ENCODE peak calls at places on chromosomes 12 and 14, in nine cellular contexts. One of them, this sample, is unnamed.

GRCh38 chr12:131622422-131622955 is 88.4 kb upstream of the SFSWAP start:
- DNase-seq in left ventricle myocardium inferior: no peak
- DNase-seq in CD8-positive, alpha-beta memory T cell: no peak
- DNase-seq in tibial nerve: no peak
- DNase-seq in H1: no peak
- DNase-seq in fibroblast of lung: no peak
- DNase-seq in stomach: no peak
- DNase-seq in aorta: no peak
- DNase-seq in IMR-90: no peak
- DNase-seq in this sample: no peak

GRCh38 chr14:75905505-75905904 is 76.3 kb downstream of the TGFB3 start:
- DNase-seq in aorta: peak; percentile 83
- DNase-seq in left ventricle myocardium inferior: peak; percentile 53
- DNase-seq in H1: no peak
- DNase-seq in CD8-positive, alpha-beta memory T cell: no peak
- DNase-seq in fibroblast of lung: peak; percentile 42
- DNase-seq in tibial nerve: peak; percentile 38
- DNase-seq in stomach: peak; percentile 58
- DNase-seq in IMR-90: peak; percentile 53
- DNase-seq in this sample: peak; percentile 50

GRCh38 chr14:104140463-104141331 is 2.3 kb downstream of the KIF26A start:
- DNase-seq in CD8-positive, alpha-beta memory T cell: no peak
- DNase-seq in stomach: no peak
- DNase-seq in aorta: peak; percentile 36
- DNase-seq in left ventricle myocardium inferior: no peak
- DNase-seq in IMR-90: no peak
- DNase-seq in tibial nerve: no peak
- DNase-seq in H1: no peak
- DNase-seq in fibroblast of lung: no peak
- DNase-seq in this sample: no peak

GRCh38 chr12:105555556-105555973 is 225.1 kb downstream of the C12orf75 start:
- DNase-seq in IMR-90: no peak
- DNase-seq in fibroblast of lung: peak; percentile 48
- DNase-seq in tibial nerve: no peak
- DNase-seq in aorta: no peak
- DNase-seq in CD8-positive, alpha-beta memory T cell: no peak
- DNase-seq in H1: no peak
- DNase-seq in stomach: no peak
- DNase-seq in left ventricle myocardium inferior: no peak
- DNase-seq in this sample: no peak

GRCh38 chr12:17928708-17929366 is 161.2 kb downstream of the RERGL start:
- DNase-seq in H1: peak; percentile 2
- DNase-seq in IMR-90: peak; percentile 13
- DNase-seq in left ventricle myocardium inferior: no peak
- DNase-seq in tibial nerve: no peak
- DNase-seq in aorta: no peak
- DNase-seq in CD8-positive, alpha-beta memory T cell: no peak
- DNase-seq in stomach: no peak
- DNase-seq in fibroblast of lung: peak; percentile 84
- DNase-seq in this sample: peak; percentile 59

GRCh38 chr12:127550271-127550670 is 716.7 kb upstream of the TMEM132C start:
- DNase-seq in aorta: no peak
- DNase-seq in CD8-positive, alpha-beta memory T cell: no peak
- DNase-seq in fibroblast of lung: peak; percentile 93
- DNase-seq in stomach: no peak
- DNase-seq in IMR-90: peak; percentile 55
- DNase-seq in tibial nerve: no peak
- DNase-seq in H1: no peak
- DNase-seq in left ventricle myocardium inferior: no peak
- DNase-seq in this sample: no peak

GRCh38 chr14:74577247-74577947 is 34.6 kb downstream of the LTBP2 start:
- DNase-seq in tibial nerve: no peak
- DNase-seq in CD8-positive, alpha-beta memory T cell: no peak
- DNase-seq in fibroblast of lung: peak; percentile 36
- DNase-seq in left ventricle myocardium inferior: no peak
- DNase-seq in H1: no peak
- DNase-seq in stomach: no peak
- DNase-seq in aorta: peak; percentile 66
- DNase-seq in IMR-90: peak; percentile 33
- DNase-seq in this sample: no peak

GRCh38 chr14:103594265-103594664 is 31.5 kb downstream of the COA8 start:
- DNase-seq in CD8-positive, alpha-beta memory T cell: no peak
- DNase-seq in aorta: no peak
- DNase-seq in stomach: no peak
- DNase-seq in left ventricle myocardium inferior: peak; percentile 28
- DNase-seq in IMR-90: peak; percentile 74
- DNase-seq in tibial nerve: peak; percentile 26
- DNase-seq in fibroblast of lung: peak; percentile 88
- DNase-seq in H1: no peak
- DNase-seq in this sample: peak; percentile 67

GRCh38 chr12:12993367-12993766 is 6.7 kb downstream of the HEBP1 start:
- DNase-seq in stomach: no peak
- DNase-seq in left ventricle myocardium inferior: no peak
- DNase-seq in H1: no peak
- DNase-seq in aorta: no peak
- DNase-seq in IMR-90: no peak
- DNase-seq in fibroblast of lung: no peak
- DNase-seq in CD8-positive, alpha-beta memory T cell: no peak
- DNase-seq in tibial nerve: no peak
- DNase-seq in this sample: no peak
- H3K4me3 ChIP-seq in stomach: no peak overlapping the region
- H3K4me3 ChIP-seq in left ventricle myocardium inferior: no peak overlapping the region
- H3K4me3 ChIP-seq in H1: no peak overlapping the region
- H3K4me3 ChIP-seq in aorta: no peak overlapping the region
- H3K4me3 ChIP-seq in IMR-90: peak overlapping the region; percentile 2
- H3K4me3 ChIP-seq in fibroblast of lung: peak overlapping the region; percentile 20
- H3K4me3 ChIP-seq in CD8-positive, alpha-beta memory T cell: no peak overlapping the region
- H3K4me3 ChIP-seq in tibial nerve: peak overlapping the region; percentile 19
- H3K4me3 ChIP-seq in this sample: peak overlapping the region; percentile 65

GRCh38 chr12:49582840-49583239 is 14.9 kb upstream of the MCRS1 start:
- DNase-seq in H1: no peak
- DNase-seq in IMR-90: peak; percentile 14
- DNase-seq in CD8-positive, alpha-beta memory T cell: no peak
- DNase-seq in tibial nerve: no peak
- DNase-seq in left ventricle myocardium inferior: no peak
- DNase-seq in aorta: no peak
- DNase-seq in fibroblast of lung: no peak
- DNase-seq in stomach: no peak
- DNase-seq in this sample: peak; percentile 56

GRCh38 chr12:49587174-49587908 is 18.1 kb downstream of the FAM186B start:
- DNase-seq in CD8-positive, alpha-beta memory T cell: no peak
- DNase-seq in aorta: no peak
- DNase-seq in tibial nerve: no peak
- DNase-seq in fibroblast of lung: no peak
- DNase-seq in stomach: no peak
- DNase-seq in H1: no peak
- DNase-seq in left ventricle myocardium inferior: no peak
- DNase-seq in IMR-90: no peak
- DNase-seq in this sample: no peak

GRCh38 chr12:49588281-49588680 is 17.2 kb downstream of the FAM186B start:
- DNase-seq in fibroblast of lung: no peak
- DNase-seq in tibial nerve: no peak
- DNase-seq in H1: no peak
- DNase-seq in stomach: no peak
- DNase-seq in aorta: no peak
- DNase-seq in IMR-90: no peak
- DNase-seq in CD8-positive, alpha-beta memory T cell: no peak
- DNase-seq in left ventricle myocardium inferior: no peak
- DNase-seq in this sample: no peak

GRCh38 chr12:49583361-49584094 is 15.6 kb upstream of the MCRS1 start:
- DNase-seq in H1: no peak
- DNase-seq in tibial nerve: no peak
- DNase-seq in IMR-90: peak; percentile 44
- DNase-seq in left ventricle myocardium inferior: no peak
- DNase-seq in aorta: no peak
- DNase-seq in fibroblast of lung: no peak
- DNase-seq in CD8-positive, alpha-beta memory T cell: no peak
- DNase-seq in stomach: no peak
- DNase-seq in this sample: peak; percentile 19

GRCh38 chr12:49585477-49586445 is 17.8 kb upstream of the MCRS1 start:
- DNase-seq in fibroblast of lung: no peak
- DNase-seq in stomach: no peak
- DNase-seq in aorta: no peak
- DNase-seq in IMR-90: no peak
- DNase-seq in left ventricle myocardium inferior: no peak
- DNase-seq in H1: no peak
- DNase-seq in CD8-positive, alpha-beta memory T cell: no peak
- DNase-seq in tibial nerve: no peak
- DNase-seq in this sample: peak; percentile 16
- H3K4me1 ChIP-seq in fibroblast of lung: no peaks in the 10 kb centered on the region
- H3K4me1 ChIP-seq in stomach: peaks cover 30% of the 10 kb centered on the region
- H3K4me1 ChIP-seq in aorta: no peaks in the 10 kb centered on the region
- H3K4me1 ChIP-seq in IMR-90: peaks cover 2% of the 10 kb centered on the region
- H3K4me1 ChIP-seq in left ventricle myocardium inferior: peaks cover 47% of the 10 kb centered on the region
- H3K4me1 ChIP-seq in H1: peaks cover 2% of the 10 kb centered on the region
- H3K4me1 ChIP-seq in CD8-positive, alpha-beta memory T cell: peaks cover 2% of the 10 kb centered on the region
- H3K4me1 ChIP-seq in tibial nerve: no peaks in the 10 kb centered on the region
- H3K4me1 ChIP-seq in this sample: peaks cover 32% of the 10 kb centered on the region

DNA sequence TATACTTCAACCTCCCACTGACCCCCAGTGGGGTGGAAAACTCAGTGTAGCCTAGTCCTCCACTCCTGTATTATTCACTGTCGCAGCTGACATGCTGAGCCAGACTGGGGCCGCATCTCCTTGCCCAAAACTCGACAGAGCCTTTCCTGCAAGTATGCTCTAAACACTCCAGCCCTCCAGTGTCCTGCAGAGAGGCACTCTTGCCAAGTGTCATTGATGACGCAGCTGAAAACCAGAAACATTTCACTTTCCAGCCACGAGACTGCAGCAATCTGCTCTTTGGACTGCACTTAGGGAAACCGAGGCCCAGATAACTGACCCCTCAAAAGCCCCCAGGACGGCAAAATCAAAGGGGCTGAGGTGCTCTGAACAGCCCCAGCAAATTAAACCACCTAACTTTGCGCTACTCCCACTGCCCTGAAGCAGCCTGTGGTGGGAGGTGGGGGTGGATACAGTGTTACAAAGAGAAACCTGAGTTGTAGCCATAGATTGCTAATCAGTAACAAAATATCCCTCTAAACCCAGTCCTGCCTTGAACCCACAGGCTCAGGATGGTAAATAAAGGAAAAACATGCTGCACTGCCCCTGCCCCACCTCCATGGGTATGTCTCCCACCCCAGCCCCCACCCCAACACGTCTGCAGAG is 2.6 kb downstream of the CCDC85C start:
- DNase-seq in H1: no peak
- DNase-seq in fibroblast of lung: peak; percentile 70
- DNase-seq in stomach: no peak
- DNase-seq in IMR-90: peak; percentile 65
- DNase-seq in left ventricle myocardium inferior: no peak
- DNase-seq in aorta: no peak
- DNase-seq in tibial nerve: no peak
- DNase-seq in CD8-positive, alpha-beta memory T cell: no peak
- DNase-seq in this sample: peak; percentile 36
- H3K4me3 ChIP-seq in H1: peak overlapping the region; percentile 11
- H3K4me3 ChIP-seq in fibroblast of lung: peak overlapping the region; percentile 54
- H3K4me3 ChIP-seq in stomach: peak overlapping the region; percentile 67
- H3K4me3 ChIP-seq in IMR-90: peak overlapping the region; percentile 69
- H3K4me3 ChIP-seq in left ventricle myocardium inferior: peak overlapping the region; percentile 88
- H3K4me3 ChIP-seq in aorta: no peak overlapping the region
- H3K4me3 ChIP-seq in tibial nerve: peak overlapping the region; percentile 63
- H3K4me3 ChIP-seq in CD8-positive, alpha-beta memory T cell: no peak overlapping the region
- H3K4me3 ChIP-seq in this sample: no peak overlapping the region

GRCh38 chr12:121798807-121799174 is 5.0 kb upstream of the SETD1B start:
- DNase-seq in aorta: no peak
- DNase-seq in tibial nerve: no peak
- DNase-seq in stomach: no peak
- DNase-seq in IMR-90: no peak
- DNase-seq in fibroblast of lung: no peak
- DNase-seq in left ventricle myocardium inferior: no peak
- DNase-seq in H1: no peak
- DNase-seq in CD8-positive, alpha-beta memory T cell: no peak
- DNase-seq in this sample: peak; percentile 26

GRCh38 chr12:121799175-121799841 is 4.5 kb upstream of the SETD1B start:
- DNase-seq in H1: no peak
- DNase-seq in stomach: peak; percentile 61
- DNase-seq in IMR-90: peak; percentile 85
- DNase-seq in CD8-positive, alpha-beta memory T cell: peak; percentile 66
- DNase-seq in left ventricle myocardium inferior: peak; percentile 78
- DNase-seq in aorta: peak; percentile 75
- DNase-seq in tibial nerve: peak; percentile 52
- DNase-seq in fibroblast of lung: peak; percentile 92
- DNase-seq in this sample: peak; percentile 76

GRCh38 chr12:121801601-121802484 is 2.0 kb upstream of the SETD1B start:
- DNase-seq in left ventricle myocardium inferior: no peak
- DNase-seq in tibial nerve: no peak
- DNase-seq in H1: no peak
- DNase-seq in stomach: no peak
- DNase-seq in fibroblast of lung: peak; percentile 43
- DNase-seq in aorta: no peak
- DNase-seq in IMR-90: peak; percentile 45
- DNase-seq in CD8-positive, alpha-beta memory T cell: peak; percentile 69
- DNase-seq in this sample: peak; percentile 40

GRCh38 chr12:121800694-121801600 is 2.9 kb upstream of the SETD1B start:
- DNase-seq in aorta: peak; percentile 89
- DNase-seq in left ventricle myocardium inferior: peak; percentile 85
- DNase-seq in H1: no peak
- DNase-seq in IMR-90: peak; percentile 83
- DNase-seq in CD8-positive, alpha-beta memory T cell: peak; percentile 69
- DNase-seq in stomach: peak; percentile 83
- DNase-seq in tibial nerve: peak; percentile 64
- DNase-seq in fibroblast of lung: peak; percentile 84
- DNase-seq in this sample: peak; percentile 86

GRCh38 chr12:121799842-121800693 is 3.7 kb upstream of the SETD1B start:
- DNase-seq in aorta: peak; percentile 93
- DNase-seq in tibial nerve: peak; percentile 90
- DNase-seq in fibroblast of lung: peak; percentile 90
- DNase-seq in IMR-90: peak; percentile 84
- DNase-seq in CD8-positive, alpha-beta memory T cell: peak; percentile 63
- DNase-seq in left ventricle myocardium inferior: peak; percentile 94
- DNase-seq in H1: no peak
- DNase-seq in stomach: peak; percentile 90
- DNase-seq in this sample: peak; percentile 92
- H3K4me1 ChIP-seq in aorta: no peaks in the 10 kb centered on the region
- H3K4me1 ChIP-seq in tibial nerve: no peaks in the 10 kb centered on the region
- H3K4me1 ChIP-seq in fibroblast of lung: peaks cover 35% of the 10 kb centered on the region
- H3K4me1 ChIP-seq in IMR-90: peaks cover 28% of the 10 kb centered on the region
- H3K4me1 ChIP-seq in CD8-positive, alpha-beta memory T cell: peaks cover 27% of the 10 kb centered on the region
- H3K4me1 ChIP-seq in left ventricle myocardium inferior: peaks cover 78% of the 10 kb centered on the region
- H3K4me1 ChIP-seq in H1: peaks cover 21% of the 10 kb centered on the region
- H3K4me1 ChIP-seq in stomach: peaks cover 66% of the 10 kb centered on the region
- H3K4me1 ChIP-seq in this sample: peaks cover 43% of the 10 kb centered on the region

DNA sequence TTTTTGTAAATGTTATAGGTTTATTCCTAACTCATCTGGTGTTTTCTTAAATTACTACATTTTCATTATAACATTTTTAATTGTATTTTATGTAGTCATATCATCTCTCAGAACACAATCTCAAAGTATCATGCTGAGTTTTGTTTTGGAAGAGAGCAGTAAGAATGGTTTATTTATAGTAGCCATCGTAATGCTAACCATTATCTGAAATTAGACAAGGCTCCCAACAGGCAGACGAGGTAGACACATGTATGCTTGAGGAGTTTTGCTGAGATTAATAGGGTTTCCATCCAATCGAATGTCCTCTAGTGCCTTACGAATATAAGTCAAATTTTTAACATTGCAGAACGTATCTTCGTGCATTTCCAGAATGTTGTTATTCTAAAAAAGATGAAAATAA is 9.0 kb upstream of the CCER1 start:
- DNase-seq in stomach: no peak
- DNase-seq in tibial nerve: no peak
- DNase-seq in aorta: no peak
- DNase-seq in fibroblast of lung: no peak
- DNase-seq in CD8-positive, alpha-beta memory T cell: no peak
- DNase-seq in left ventricle myocardium inferior: no peak
- DNase-seq in H1: no peak
- DNase-seq in IMR-90: no peak
- DNase-seq in this sample: no peak
- H3K4me3 ChIP-seq in stomach: no peak overlapping the region
- H3K4me3 ChIP-seq in tibial nerve: no peak overlapping the region
- H3K4me3 ChIP-seq in aorta: no peak overlapping the region
- H3K4me3 ChIP-seq in fibroblast of lung: no peak overlapping the region
- H3K4me3 ChIP-seq in CD8-positive, alpha-beta memory T cell: no peak overlapping the region
- H3K4me3 ChIP-seq in left ventricle myocardium inferior: no peak overlapping the region
- H3K4me3 ChIP-seq in H1: no peak overlapping the region
- H3K4me3 ChIP-seq in IMR-90: no peak overlapping the region
- H3K4me3 ChIP-seq in this sample: no peak overlapping the region